ENCODE peak calls at places on chromosome 5, in nine cellular contexts. One of them, this sample, is unnamed.

GRCh38 chr5:96963267-96963666 is 27.4 kb downstream of the LNPEP start:
- DNase-seq in mucosa of descending colon: no peak
- DNase-seq in kidney: peak
- DNase-seq in B cell: no peak
- DNase-seq in fibroblast of pulmonary artery: peak
- DNase-seq in HFFc6: peak
- DNase-seq in dorsolateral prefrontal cortex: no peak
- DNase-seq in RWPE1: no peak
- DNase-seq in fibroblast of the aortic adventitia: peak
- DNase-seq in this sample: peak

GRCh38 chr5:107894361-107894760 is 223.6 kb upstream of the EFNA5 start:
- DNase-seq in RWPE1: no peak
- DNase-seq in B cell: no peak
- DNase-seq in dorsolateral prefrontal cortex: no peak
- DNase-seq in fibroblast of pulmonary artery: peak
- DNase-seq in fibroblast of the aortic adventitia: peak
- DNase-seq in kidney: no peak
- DNase-seq in mucosa of descending colon: no peak
- DNase-seq in HFFc6: no peak
- DNase-seq in this sample: no peak

GRCh38 chr5:151257731-151258715 is 5.0 kb downstream of the GM2A start:
- DNase-seq in fibroblast of pulmonary artery: peak
- DNase-seq in HFFc6: peak
- DNase-seq in dorsolateral prefrontal cortex: no peak
- DNase-seq in fibroblast of the aortic adventitia: no peak
- DNase-seq in mucosa of descending colon: no peak
- DNase-seq in RWPE1: peak
- DNase-seq in B cell: peak
- DNase-seq in kidney: no peak
- DNase-seq in this sample: peak

GRCh38 chr5:14664270-14665109 is at the start of gene OTULIN:
- DNase-seq in kidney: peak
- DNase-seq in mucosa of descending colon: peak
- DNase-seq in RWPE1: peak
- DNase-seq in dorsolateral prefrontal cortex: peak
- DNase-seq in fibroblast of pulmonary artery: peak
- DNase-seq in HFFc6: peak
- DNase-seq in fibroblast of the aortic adventitia: peak
- DNase-seq in B cell: peak
- DNase-seq in this sample: peak

GRCh38 chr5:139210585-139210984 is 12.4 kb upstream of the SIL1 start:
- DNase-seq in dorsolateral prefrontal cortex: no peak
- DNase-seq in kidney: no peak
- DNase-seq in fibroblast of the aortic adventitia: no peak
- DNase-seq in HFFc6: no peak
- DNase-seq in B cell: no peak
- DNase-seq in fibroblast of pulmonary artery: no peak
- DNase-seq in RWPE1: no peak
- DNase-seq in mucosa of descending colon: no peak
- DNase-seq in this sample: no peak

GRCh38 chr5:140591747-140592372 is 27.2 kb downstream of the SLC35A4 start:
- DNase-seq in fibroblast of the aortic adventitia: peak
- DNase-seq in B cell: no peak
- DNase-seq in fibroblast of pulmonary artery: peak
- DNase-seq in dorsolateral prefrontal cortex: no peak
- DNase-seq in kidney: no peak
- DNase-seq in HFFc6: peak
- DNase-seq in RWPE1: peak
- DNase-seq in mucosa of descending colon: no peak
- DNase-seq in this sample: peak

GRCh38 chr5:93299596-93300308 is 281.3 kb downstream of the NR2F1-AS1 start:
- DNase-seq in RWPE1: no peak
- DNase-seq in HFFc6: no peak
- DNase-seq in fibroblast of the aortic adventitia: no peak
- DNase-seq in kidney: no peak
- DNase-seq in fibroblast of pulmonary artery: no peak
- DNase-seq in mucosa of descending colon: no peak
- DNase-seq in B cell: no peak
- DNase-seq in dorsolateral prefrontal cortex: no peak
- DNase-seq in this sample: no peak

GRCh38 chr5:149254506-149254905 is 17.2 kb upstream of the AFAP1L1 start:
- DNase-seq in fibroblast of pulmonary artery: peak
- DNase-seq in dorsolateral prefrontal cortex: no peak
- DNase-seq in B cell: no peak
- DNase-seq in HFFc6: peak
- DNase-seq in mucosa of descending colon: no peak
- DNase-seq in RWPE1: peak
- DNase-seq in kidney: no peak
- DNase-seq in fibroblast of the aortic adventitia: peak
- DNase-seq in this sample: no peak

GRCh38 chr5:64923151-64923685 is 154.5 kb downstream of the CWC27 start:
- DNase-seq in dorsolateral prefrontal cortex: no peak
- DNase-seq in fibroblast of the aortic adventitia: no peak
- DNase-seq in B cell: no peak
- DNase-seq in mucosa of descending colon: no peak
- DNase-seq in HFFc6: no peak
- DNase-seq in kidney: no peak
- DNase-seq in fibroblast of pulmonary artery: peak
- DNase-seq in RWPE1: no peak
- DNase-seq in this sample: no peak

GRCh38 chr5:132063090-132063911 is 2.8 kb downstream of the IL3 start:
- DNase-seq in RWPE1: peak
- DNase-seq in kidney: peak
- DNase-seq in HFFc6: peak
- DNase-seq in fibroblast of the aortic adventitia: peak
- DNase-seq in dorsolateral prefrontal cortex: peak
- DNase-seq in B cell: peak
- DNase-seq in mucosa of descending colon: peak
- DNase-seq in fibroblast of pulmonary artery: peak
- DNase-seq in this sample: peak

GRCh38 chr5:84343171-84343570 is 41.5 kb downstream of the EDIL3 start:
- DNase-seq in RWPE1: no peak
- DNase-seq in B cell: no peak
- DNase-seq in mucosa of descending colon: no peak
- DNase-seq in fibroblast of the aortic adventitia: peak
- DNase-seq in kidney: no peak
- DNase-seq in dorsolateral prefrontal cortex: no peak
- DNase-seq in fibroblast of pulmonary artery: peak
- DNase-seq in HFFc6: no peak
- DNase-seq in this sample: no peak

GRCh38 chr5:156435101-156435500 is 108.1 kb downstream of the SGCD start:
- DNase-seq in HFFc6: no peak
- DNase-seq in fibroblast of pulmonary artery: no peak
- DNase-seq in fibroblast of the aortic adventitia: no peak
- DNase-seq in RWPE1: no peak
- DNase-seq in mucosa of descending colon: no peak
- DNase-seq in B cell: no peak
- DNase-seq in kidney: no peak
- DNase-seq in dorsolateral prefrontal cortex: no peak
- DNase-seq in this sample: no peak

GRCh38 chr5:150222906-150223305 is 33.0 kb downstream of the SLC6A7 start:
- DNase-seq in HFFc6: no peak
- DNase-seq in mucosa of descending colon: no peak
- DNase-seq in fibroblast of the aortic adventitia: no peak
- DNase-seq in dorsolateral prefrontal cortex: no peak
- DNase-seq in kidney: no peak
- DNase-seq in RWPE1: no peak
- DNase-seq in B cell: no peak
- DNase-seq in fibroblast of pulmonary artery: no peak
- DNase-seq in this sample: no peak

GRCh38 chr5:134649163-134649916 is 755 bp downstream of the SEC24A start:
- DNase-seq in B cell: no peak
- DNase-seq in kidney: peak
- DNase-seq in fibroblast of the aortic adventitia: peak
- DNase-seq in fibroblast of pulmonary artery: peak
- DNase-seq in mucosa of descending colon: no peak
- DNase-seq in RWPE1: peak
- DNase-seq in HFFc6: no peak
- DNase-seq in dorsolateral prefrontal cortex: no peak
- DNase-seq in this sample: peak

GRCh38 chr5:68778467-68778866 is 315.3 kb upstream of the SLC30A5 start:
- DNase-seq in mucosa of descending colon: no peak
- DNase-seq in dorsolateral prefrontal cortex: no peak
- DNase-seq in HFFc6: no peak
- DNase-seq in RWPE1: no peak
- DNase-seq in kidney: no peak
- DNase-seq in fibroblast of pulmonary artery: no peak
- DNase-seq in B cell: no peak
- DNase-seq in fibroblast of the aortic adventitia: no peak
- DNase-seq in this sample: no peak

GRCh38 chr5:123174916-123175481 is 86.0 kb downstream of the PRDM6 start:
- DNase-seq in B cell: no peak
- DNase-seq in mucosa of descending colon: no peak
- DNase-seq in RWPE1: no peak
- DNase-seq in fibroblast of the aortic adventitia: no peak
- DNase-seq in dorsolateral prefrontal cortex: no peak
- DNase-seq in fibroblast of pulmonary artery: no peak
- DNase-seq in kidney: no peak
- DNase-seq in HFFc6: no peak
- DNase-seq in this sample: no peak
- TF ChIP-seq CTCF in B cell: no peak
- TF ChIP-seq CTCF in mucosa of descending colon: no peak
- TF ChIP-seq CTCF in RWPE1: no peak
- TF ChIP-seq CTCF in fibroblast of the aortic adventitia: no peak
- TF ChIP-seq CTCF in dorsolateral prefrontal cortex: no peak
- TF ChIP-seq CTCF in fibroblast of pulmonary artery: no peak
- TF ChIP-seq CTCF in kidney: no peak
- TF ChIP-seq CTCF in HFFc6: no peak
- TF ChIP-seq CTCF in this sample: no peak

GRCh38 chr5:162209005-162209605 is 141.5 kb downstream of the GABRG2 start:
- DNase-seq in fibroblast of pulmonary artery: no peak
- DNase-seq in RWPE1: peak
- DNase-seq in HFFc6: no peak
- DNase-seq in dorsolateral prefrontal cortex: peak
- DNase-seq in B cell: no peak
- DNase-seq in fibroblast of the aortic adventitia: no peak
- DNase-seq in mucosa of descending colon: peak
- DNase-seq in kidney: no peak
- DNase-seq in this sample: peak
- TF ChIP-seq CTCF in fibroblast of pulmonary artery: no peak
- TF ChIP-seq CTCF in RWPE1: no peak
- TF ChIP-seq CTCF in HFFc6: no peak
- TF ChIP-seq CTCF in dorsolateral prefrontal cortex: peak
- TF ChIP-seq CTCF in B cell: no peak
- TF ChIP-seq CTCF in fibroblast of the aortic adventitia: no peak
- TF ChIP-seq CTCF in mucosa of descending colon: peak
- TF ChIP-seq CTCF in kidney: peak
- TF ChIP-seq CTCF in this sample: no peak

DNA sequence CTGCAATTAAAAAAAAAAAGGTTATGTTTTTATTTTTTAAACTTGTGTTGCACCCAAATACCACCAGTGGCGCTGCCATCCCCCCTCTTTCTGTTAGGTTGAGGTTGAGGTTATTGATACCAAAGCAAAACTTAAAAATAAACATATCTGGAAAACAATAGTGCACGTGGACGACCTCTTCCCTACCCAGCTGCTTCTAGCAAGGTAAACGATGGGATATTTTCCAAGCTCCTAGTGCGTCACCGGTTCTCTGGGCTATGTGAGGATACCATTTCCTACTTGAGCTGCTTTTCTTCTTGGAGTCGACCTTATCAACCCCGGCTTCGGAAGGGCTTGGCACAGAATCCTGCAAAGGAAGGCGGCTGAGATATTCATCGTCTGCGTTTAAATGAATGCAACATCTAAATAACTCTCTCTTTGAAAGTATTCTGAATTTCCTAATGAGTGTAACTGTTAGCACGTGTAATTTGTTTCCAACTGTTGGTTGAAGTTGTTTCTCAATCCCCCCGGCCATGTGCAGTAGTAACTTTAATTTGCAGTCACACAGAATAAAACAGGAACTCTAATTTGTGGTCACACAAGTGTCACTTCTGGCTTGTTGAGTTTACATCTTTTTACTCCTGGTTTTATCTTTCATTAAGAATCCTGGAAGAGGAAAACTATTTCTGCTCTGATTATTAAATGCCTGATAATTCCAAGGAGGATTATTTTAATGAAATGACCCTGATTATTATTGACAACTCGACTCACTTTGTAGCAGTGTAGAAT is 993 bp downstream of the SCAMP1 start:
- DNase-seq in kidney: peak
- DNase-seq in fibroblast of pulmonary artery: peak
- DNase-seq in dorsolateral prefrontal cortex: no peak
- DNase-seq in fibroblast of the aortic adventitia: peak
- DNase-seq in B cell: peak
- DNase-seq in RWPE1: peak
- DNase-seq in HFFc6: peak
- DNase-seq in mucosa of descending colon: peak
- DNase-seq in this sample: peak
- TF ChIP-seq CTCF in kidney: peak
- TF ChIP-seq CTCF in fibroblast of pulmonary artery: peak
- TF ChIP-seq CTCF in dorsolateral prefrontal cortex: peak
- TF ChIP-seq CTCF in fibroblast of the aortic adventitia: peak
- TF ChIP-seq CTCF in B cell: peak
- TF ChIP-seq CTCF in RWPE1: peak
- TF ChIP-seq CTCF in HFFc6: peak
- TF ChIP-seq CTCF in mucosa of descending colon: no peak
- TF ChIP-seq CTCF in this sample: peak

GRCh38 chr5:123037104-123037418 is 536 bp upstream of the PPIC start:
- DNase-seq in RWPE1: no peak
- DNase-seq in fibroblast of pulmonary artery: no peak
- DNase-seq in kidney: no peak
- DNase-seq in B cell: no peak
- DNase-seq in dorsolateral prefrontal cortex: no peak
- DNase-seq in HFFc6: peak
- DNase-seq in fibroblast of the aortic adventitia: peak
- DNase-seq in mucosa of descending colon: no peak
- DNase-seq in this sample: no peak

GRCh38 chr5:123035320-123035949 is 1.1 kb downstream of the PPIC start:
- DNase-seq in mucosa of descending colon: peak
- DNase-seq in fibroblast of pulmonary artery: peak
- DNase-seq in B cell: peak
- DNase-seq in fibroblast of the aortic adventitia: peak
- DNase-seq in kidney: peak
- DNase-seq in RWPE1: peak
- DNase-seq in dorsolateral prefrontal cortex: no peak
- DNase-seq in HFFc6: peak
- DNase-seq in this sample: peak

GRCh38 chr5:123033157-123033671 is 3.3 kb downstream of the PPIC start:
- DNase-seq in fibroblast of the aortic adventitia: no peak
- DNase-seq in RWPE1: peak
- DNase-seq in dorsolateral prefrontal cortex: no peak
- DNase-seq in fibroblast of pulmonary artery: no peak
- DNase-seq in HFFc6: no peak
- DNase-seq in mucosa of descending colon: no peak
- DNase-seq in kidney: no peak
- DNase-seq in B cell: no peak
- DNase-seq in this sample: peak

GRCh38 chr5:123036391-123037103 is at the start of gene PPIC:
- DNase-seq in kidney: peak
- DNase-seq in fibroblast of the aortic adventitia: peak
- DNase-seq in HFFc6: peak
- DNase-seq in dorsolateral prefrontal cortex: peak
- DNase-seq in B cell: peak
- DNase-seq in RWPE1: peak
- DNase-seq in mucosa of descending colon: peak
- DNase-seq in fibroblast of pulmonary artery: peak
- DNase-seq in this sample: peak

DNA sequence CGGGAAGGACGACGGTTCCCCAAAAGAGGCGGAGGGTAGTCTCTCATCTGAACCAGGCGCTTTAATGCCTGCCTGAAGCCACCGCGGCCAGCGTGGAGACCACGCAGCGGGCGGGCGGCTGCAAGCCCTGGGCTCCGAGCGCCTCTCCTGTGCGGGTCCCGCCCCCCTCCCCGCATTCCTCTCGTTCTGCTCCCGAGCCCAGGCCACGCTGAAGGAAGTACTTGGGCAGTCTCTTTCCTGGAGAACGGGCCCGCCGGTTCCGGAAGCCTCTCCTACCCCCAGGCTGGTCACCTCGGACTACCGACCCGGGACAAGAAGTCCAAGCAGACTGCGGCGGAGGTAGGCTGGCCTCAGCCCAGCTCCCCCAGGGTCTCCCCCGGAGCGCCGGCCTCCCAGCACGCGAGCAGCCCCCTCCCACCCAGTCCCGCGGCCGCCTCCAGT is 555 bp downstream of the PPIC start:
- DNase-seq in kidney: peak
- DNase-seq in dorsolateral prefrontal cortex: no peak
- DNase-seq in B cell: peak
- DNase-seq in mucosa of descending colon: no peak
- DNase-seq in RWPE1: peak
- DNase-seq in HFFc6: peak
- DNase-seq in fibroblast of pulmonary artery: peak
- DNase-seq in fibroblast of the aortic adventitia: peak
- DNase-seq in this sample: peak
- TF ChIP-seq CTCF in kidney: no peak
- TF ChIP-seq CTCF in dorsolateral prefrontal cortex: no peak
- TF ChIP-seq CTCF in B cell: no peak
- TF ChIP-seq CTCF in mucosa of descending colon: no peak
- TF ChIP-seq CTCF in RWPE1: no peak
- TF ChIP-seq CTCF in HFFc6: no peak
- TF ChIP-seq CTCF in fibroblast of pulmonary artery: no peak
- TF ChIP-seq CTCF in fibroblast of the aortic adventitia: no peak
- TF ChIP-seq CTCF in this sample: no peak